ENCODE peak calls at places on chromosomes 5 and 9, in six cellular contexts. F is NCI-H446 treated with DMSO at 0.1 percent for 48 hours, Q is A549, L is erythroblast, S is right atrium auricular region, U is globus pallidus. V is an unnamed sample.
A peak's percentile ranks its signal among the peaks of the same experiment; 100 is the strongest.

GRCh38 chr5:135184646-135185045 is 150.6 kb upstream of the PITX1 start:
- DNase-seq in U (no peak), S (peak; percentile 34), L (no peak), Q (no peak), F (no peak), V (no peak)

GRCh38 chr5:1745190-1745805 is 54.3 kb downstream of the MRPL36 start:
- DNase-seq in U (no peak), S (no peak), L (no peak), Q (no peak), F (no peak), V (no peak)

GRCh38 chr9:90909747-90910283 is 108.2 kb downstream of the SYK start:
- DNase-seq in S (no peak), Q (no peak), F (no peak), U (no peak), L (no peak), V (no peak)

GRCh38 chr9:122463828-122464632 is 13.7 kb downstream of the OR1J1 start:
- DNase-seq in L (peak; percentile 55), Q (peak; percentile 24), U (no peak), F (no peak), S (no peak), V (no peak)

GRCh38 chr5:138654281-138654867 is 79.2 kb upstream of the HSPA9 start:
- DNase-seq in F (no peak), U (no peak), L (no peak), S (no peak), Q (no peak), V (peak; percentile 64)

GRCh38 chr9:103301051-103301450 is 305.9 kb downstream of the CYLC2 start:
- DNase-seq in U (no peak), L (no peak), Q (no peak), S (no peak), F (no peak), V (no peak)

GRCh38 chr5:85204289-85204688 is 819.6 kb upstream of the EDIL3 start:
- DNase-seq in Q (no peak), S (no peak), F (no peak), L (no peak), U (no peak), V (no peak)

GRCh38 chr5:149959406-149960236 is 937 bp upstream of the SLC26A2 start:
- DNase-seq in S (no peak), L (peak; percentile 85), F (no peak), U (peak; percentile 35), Q (peak; percentile 92), V (peak; percentile 23)

GRCh38 chr5:124951676-124952075 is 205.2 kb upstream of the ZNF608 start:
- DNase-seq in S (no peak), F (no peak), Q (no peak), L (no peak), U (no peak), V (no peak)

GRCh38 chr9:35114921-35115341 is 731 bp downstream of the ATOSB start:
- DNase-seq in F (no peak), S (peak; percentile 80), U (peak; percentile 65), L (peak; percentile 78), Q (peak; percentile 38), V (no peak)

GRCh38 chr9:78320875-78321496 is 24.1 kb downstream of the PSAT1 start:
- DNase-seq in L (no peak), U (no peak), S (peak; percentile 51), Q (no peak), F (no peak), V (no peak)

GRCh38 chr5:150397749-150398431 is 14.8 kb downstream of the CD74 start:
- DNase-seq in Q (no peak), F (no peak), U (no peak), L (no peak), S (no peak), V (no peak)

GRCh38 chr5:141843156-141843927 is 34.9 kb downstream of the PCDH1 start:
- DNase-seq in F (no peak), S (no peak), U (no peak), Q (no peak), L (no peak), V (peak; percentile 67)

GRCh38 chr5:180439911-180440769 is 54.0 kb upstream of the CNOT6 start:
- DNase-seq in F (no peak), L (no peak), S (no peak), U (no peak), Q (no peak), V (no peak)

GRCh38 chr5:80644900-80645299 is 9.6 kb upstream of the MSH3 start:
- DNase-seq in F (no peak), Q (no peak), U (no peak), S (no peak), L (no peak), V (no peak)

GRCh38 chr9:81771606-81772005 is 82.3 kb upstream of the TLE1 start:
- DNase-seq in U (no peak), Q (no peak), L (no peak), F (peak; percentile 13), S (no peak), V (no peak)

GRCh38 chr5:43232943-43233833 is 41.2 kb downstream of the NIM1K start:
- DNase-seq in S (no peak), Q (no peak), F (peak; percentile 84), L (no peak), U (no peak), V (no peak)

GRCh38 chr5:174560861-174561260 is 163.5 kb upstream of the MSX2 start:
- DNase-seq in L (no peak), U (no peak), Q (no peak), S (no peak), F (no peak), V (no peak)

GRCh38 chr5:69335341-69335975 is 2.9 kb upstream of the CCDC125 start:
- DNase-seq in F (no peak), L (no peak), S (no peak), U (no peak), Q (no peak), V (no peak)

GRCh38 chr9:89422151-89422918 is 75.6 kb downstream of the SEMA4D start:
- DNase-seq in F (no peak), L (no peak), Q (no peak), U (no peak), S (no peak), V (no peak)

GRCh38 chr9:106482733-106483132 is 380.2 kb upstream of the ZNF462 start:
- DNase-seq in L (no peak), F (no peak), S (no peak), Q (no peak), U (no peak), V (no peak)

GRCh38 chr9:93256878-93257807 is 73.2 kb downstream of the WNK2 start:
- DNase-seq in F (no peak), L (no peak), S (no peak), U (no peak), Q (no peak), V (no peak)

GRCh38 chr9:131111854-131112311 is 13.5 kb upstream of the NUP214 start:
- DNase-seq in L (no peak), U (peak; percentile 99), F (no peak), S (no peak), Q (no peak), V (no peak)

GRCh38 chr9:98084396-98084795 is 27.9 kb downstream of the NANS start:
- DNase-seq in S (no peak), F (no peak), Q (no peak), U (no peak), L (no peak), V (no peak)

GRCh38 chr5:148969291-148969690 is 93.6 kb downstream of the SH3TC2 start:
- DNase-seq in U (no peak), S (no peak), Q (no peak), L (no peak), F (no peak), V (no peak)

GRCh38 chr5:74392698-74393431 is 247.7 kb downstream of the ENC1 start:
- DNase-seq in L (peak; percentile 10), Q (no peak), F (no peak), S (no peak), U (no peak), V (peak; percentile 94)

GRCh38 chr5:141608046-141608445 is 10.8 kb downstream of the DIAPH1 start:
- DNase-seq in L (no peak), S (no peak), Q (no peak), F (no peak), U (no peak), V (no peak)